ENCODE peak calls at places on chromosomes 3 and 15, in eight cellular contexts. C is mammary epithelial cell; P is gastrocnemius medialis; E is frontal cortex; J is H4; S is CD8-positive, alpha-beta memory T cell; M is LoVo; N is Peyer's patch. R is an unnamed sample.

GRCh38 chr3:31890742-31891469 is 90.2 kb downstream of the OSBPL10 start:
- DNase-seq in C (peak), P (no peak), E (no peak), J (no peak), S (no peak), M (no peak), N (no peak), R (no peak)

GRCh38 chr3:107241217-107241616 is 136.0 kb upstream of the CCDC54 start:
- DNase-seq in C (peak), P (no peak), E (no peak), J (no peak), S (no peak), M (peak), N (peak), R (no peak)

GRCh38 chr3:131163-131889 is 65.2 kb upstream of the CHL1 start:
- DNase-seq in C (no peak), P (no peak), E (no peak), J (no peak), S (no peak), M (no peak), N (no peak), R (no peak)

GRCh38 chr3:43256714-43257461 is 29.5 kb upstream of the SNRK start:
- DNase-seq in C (no peak), P (no peak), E (no peak), J (no peak), S (no peak), M (no peak), N (no peak), R (no peak)

GRCh38 chr3:65350786-65351476 is 663.1 kb upstream of the ADAMTS9 start:
- DNase-seq in C (no peak), P (no peak), E (no peak), J (no peak), S (no peak), M (no peak), N (no peak), R (no peak)

GRCh38 chr3:183837894-183838293 is 12.5 kb upstream of the MAP6D1 start:
- DNase-seq in C (no peak), P (no peak), E (no peak), J (no peak), S (no peak), M (no peak), N (no peak), R (no peak)

GRCh38 chr3:121063628-121064027 is 155.6 kb downstream of the STXBP5L start:
- DNase-seq in C (no peak), P (no peak), E (no peak), J (no peak), S (no peak), M (no peak), N (no peak), R (no peak)

GRCh38 chr3:195750797-195751520 is 30.2 kb downstream of the MUC20 start:
- DNase-seq in C (no peak), P (no peak), E (no peak), J (no peak), S (no peak), M (no peak), N (no peak), R (no peak)

GRCh38 chr3:96958856-96959255 is 144.5 kb downstream of the EPHA6 start:
- DNase-seq in C (no peak), P (no peak), E (no peak), J (no peak), S (no peak), M (no peak), N (no peak), R (no peak)

GRCh38 chr3:52317601-52318000 is 1.5 kb downstream of the DNAH1 start:
- DNase-seq in C (peak), P (no peak), E (no peak), J (no peak), S (peak), M (no peak), N (peak), R (no peak)

GRCh38 chr3:9098716-9099675 is 135.7 kb upstream of the RAD18 start:
- DNase-seq in C (no peak), P (no peak), E (peak), J (no peak), S (no peak), M (no peak), N (no peak), R (no peak)

GRCh38 chr15:35252351-35252865 is 167.3 kb upstream of the NANOGP8 start:
- DNase-seq in C (no peak), P (no peak), E (no peak), J (no peak), S (no peak), M (no peak), N (no peak), R (no peak)

GRCh38 chr15:64146520-64146884 is 5.0 kb upstream of the SNX22 start:
- DNase-seq in C (no peak), P (no peak), E (no peak), J (no peak), S (no peak), M (no peak), N (no peak), R (no peak)

GRCh38 chr3:30368978-30369377 is 237.4 kb upstream of the TGFBR2 start:
- DNase-seq in C (no peak), P (no peak), E (no peak), J (no peak), S (no peak), M (peak), N (no peak), R (no peak)

GRCh38 chr3:105030211-105030610 is 336.5 kb upstream of the ALCAM start:
- DNase-seq in C (no peak), P (no peak), E (no peak), J (no peak), S (no peak), M (no peak), N (no peak), R (no peak)

GRCh38 chr3:133991637-133992036 is 38.1 kb downstream of the SLCO2A1 start:
- DNase-seq in C (peak), P (no peak), E (no peak), J (peak), S (no peak), M (no peak), N (no peak), R (no peak)

GRCh38 chr3:27279153-27279552 is 90.0 kb downstream of the NEK10 start:
- DNase-seq in C (no peak), P (no peak), E (no peak), J (peak), S (no peak), M (no peak), N (no peak), R (no peak)

GRCh38 chr3:157123621-157124020 is 36.3 kb downstream of the CCNL1 start:
- DNase-seq in C (peak), P (no peak), E (no peak), J (no peak), S (no peak), M (no peak), N (no peak), R (no peak)

GRCh38 chr3:187946981-187947380 is 201.7 kb upstream of the BCL6 start:
- DNase-seq in C (no peak), P (no peak), E (no peak), J (no peak), S (no peak), M (no peak), N (no peak), R (no peak)

GRCh38 chr3:14266361-14266760 is 87.7 kb downstream of the LSM3 start:
- DNase-seq in C (no peak), P (no peak), E (no peak), J (peak), S (no peak), M (no peak), N (no peak), R (no peak)

GRCh38 chr15:75114327-75114726 is 87.4 kb upstream of the C15orf39 start:
- DNase-seq in C (no peak), P (no peak), E (no peak), J (no peak), S (no peak), M (no peak), N (no peak), R (no peak)

GRCh38 chr3:50164056-50164455 is 8.9 kb downstream of the SEMA3F start:
- DNase-seq in C (peak), P (peak), E (no peak), J (peak), S (no peak), M (peak), N (no peak), R (peak)

GRCh38 chr3:140832883-140833282 is 108.8 kb upstream of the SLC25A36 start:
- DNase-seq in C (no peak), P (no peak), E (no peak), J (no peak), S (no peak), M (no peak), N (no peak), R (no peak)

GRCh38 chr15:79025201-79025600 is 65.4 kb downstream of the RASGRF1 start:
- DNase-seq in C (no peak), P (no peak), E (no peak), J (no peak), S (no peak), M (no peak), N (peak), R (no peak)

GRCh38 chr3:55868347-55868746 is 381.2 kb upstream of the WNT5A start:
- DNase-seq in C (no peak), P (no peak), E (no peak), J (no peak), S (no peak), M (no peak), N (no peak), R (no peak)